ENCODE peak calls at places on chromosomes 6 and 20, in ten cellular contexts. F, C, J, R, M, W, O, Z, S and P are unnamed samples.

GRCh38 chr6:158717341-158718328 is 67.8 kb downstream of the SYTL3 start:
- DNase-seq in F (no peak), C (no peak), J (no peak), R (no peak), M (no peak), W (peak; percentile 71), O (no peak), Z (no peak), S (no peak), P (no peak)

GRCh38 chr6:137870744-137871247 is 3.7 kb downstream of the TNFAIP3 start:
- DNase-seq in F (no peak), C (no peak), J (peak; percentile 55), R (no peak), M (no peak), W (peak; percentile 68), O (no peak), Z (no peak), S (no peak), P (no peak)

GRCh38 chr6:96520039-96520850 is 1.4 kb upstream of the UFL1 start:
- DNase-seq in F (no peak), C (no peak), J (peak; percentile 46), R (peak; percentile 74), M (no peak), W (no peak), O (no peak), Z (no peak), S (no peak), P (no peak)

GRCh38 chr6:81228912-81229540 is 523.5 kb downstream of the TENT5A start:
- DNase-seq in F (no peak), C (no peak), J (peak; percentile 37), R (no peak), M (no peak), W (no peak), O (no peak), Z (peak; percentile 36), S (no peak), P (no peak)

GRCh38 chr20:19231359-19232035 is 19.1 kb downstream of the SLC24A3 start:
- DNase-seq in F (no peak), C (no peak), J (no peak), R (no peak), M (no peak), W (no peak), O (no peak), Z (no peak), S (no peak), P (no peak)

GRCh38 chr6:4300917-4301316 is 165.5 kb upstream of the ECI2 start:
- DNase-seq in F (no peak), C (no peak), J (no peak), R (no peak), M (no peak), W (no peak), O (no peak), Z (no peak), S (no peak), P (no peak)

GRCh38 chr6:2168480-2168879 is 76.9 kb downstream of the GMDS start:
- DNase-seq in F (no peak), C (no peak), J (peak; percentile 43), R (no peak), M (no peak), W (no peak), O (no peak), Z (no peak), S (no peak), P (no peak)

GRCh38 chr6:26311012-26311384 is 54.0 kb upstream of the BTN3A2 start:
- DNase-seq in F (no peak), C (no peak), J (peak; percentile 59), R (no peak), M (no peak), W (no peak), O (no peak), Z (no peak), S (no peak), P (no peak)

GRCh38 chr6:107173779-107174178 is 58.5 kb upstream of the BEND3 start:
- DNase-seq in F (no peak), C (no peak), J (peak; percentile 25), R (no peak), M (no peak), W (no peak), O (no peak), Z (peak; percentile 9), S (no peak), P (no peak)

GRCh38 chr6:107180114-107180513 is 64.8 kb upstream of the BEND3 start:
- DNase-seq in F (no peak), C (no peak), J (no peak), R (no peak), M (no peak), W (no peak), O (no peak), Z (no peak), S (no peak), P (no peak)

DNA sequence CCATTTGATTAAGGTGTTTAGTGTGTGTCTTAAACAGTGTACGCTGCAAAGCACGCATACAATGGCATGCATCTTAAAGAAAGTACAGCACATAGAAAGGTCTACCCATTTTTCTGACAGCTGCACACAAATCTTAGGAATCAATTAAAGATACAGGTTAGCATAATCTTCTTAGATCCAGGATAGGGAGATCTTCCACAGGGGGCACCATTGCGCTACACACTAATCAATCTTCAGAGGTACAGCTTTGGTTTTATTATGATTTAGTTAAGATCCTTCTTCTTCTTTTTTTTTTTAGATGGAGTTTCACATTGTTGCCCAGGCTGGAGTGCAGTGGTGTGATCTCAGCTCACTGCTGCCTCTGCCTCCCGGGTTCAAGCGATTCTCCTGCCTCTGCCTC is 63.7 kb upstream of the BEND3 start:
- DNase-seq in F (no peak), C (no peak), J (peak; percentile 22), R (no peak), M (no peak), W (no peak), O (no peak), Z (no peak), S (no peak), P (no peak)
- TF ChIP-seq CTCF in F (peak; percentile 40), C (peak; percentile 61), J (no peak), R (no peak), M (peak; percentile 43), W (no peak), O (no peak), Z (no peak), S (peak; percentile 31), P (no peak)

GRCh38 chr6:161613711-161614110 is 339.9 kb upstream of the AGPAT4 start:
- DNase-seq in F (no peak), C (no peak), J (no peak), R (no peak), M (no peak), W (no peak), O (no peak), Z (no peak), S (no peak), P (no peak)

GRCh38 chr6:161618816-161619454 is 345.1 kb upstream of the AGPAT4 start:
- DNase-seq in F (peak; percentile 29), C (peak; percentile 35), J (peak; percentile 19), R (peak; percentile 35), M (peak; percentile 40), W (no peak), O (peak; percentile 20), Z (peak; percentile 4), S (peak; percentile 59), P (no peak)
- TF ChIP-seq CTCF in F (peak; percentile 63), C (peak; percentile 71), J (peak; percentile 14), R (peak; percentile 41), M (peak; percentile 71), W (no peak), O (peak; percentile 45), Z (peak; percentile 61), S (peak; percentile 43), P (peak; percentile 48)

GRCh38 chr6:111838749-111839484 is 34.3 kb downstream of the FYN start:
- DNase-seq in F (no peak), C (no peak), J (no peak), R (no peak), M (no peak), W (no peak), O (no peak), Z (no peak), S (no peak), P (no peak)

GRCh38 chr6:111840821-111841220 is 32.4 kb downstream of the FYN start:
- DNase-seq in F (no peak), C (no peak), J (no peak), R (no peak), M (no peak), W (no peak), O (no peak), Z (no peak), S (no peak), P (no peak)

GRCh38 chr6:111837007-111837406 is 36.2 kb downstream of the FYN start:
- DNase-seq in F (no peak), C (no peak), J (no peak), R (no peak), M (no peak), W (no peak), O (no peak), Z (no peak), S (no peak), P (no peak)

GRCh38 chr6:111835807-111836206 is 37.4 kb downstream of the FYN start:
- DNase-seq in F (no peak), C (no peak), J (no peak), R (no peak), M (no peak), W (no peak), O (no peak), Z (no peak), S (no peak), P (no peak)

GRCh38 chr6:111837641-111838500 is 35.4 kb downstream of the FYN start:
- DNase-seq in F (no peak), C (no peak), J (no peak), R (no peak), M (no peak), W (peak; percentile 30), O (no peak), Z (no peak), S (no peak), P (no peak)
- TF ChIP-seq CTCF in F (no peak), C (no peak), J (no peak), R (no peak), M (no peak), W (no peak), O (no peak), Z (no peak), S (no peak), P (no peak)

GRCh38 chr6:148954934-148955915 is 208.4 kb downstream of the UST start:
- DNase-seq in F (no peak), C (no peak), J (no peak), R (no peak), M (no peak), W (no peak), O (no peak), Z (no peak), S (peak; percentile 39), P (no peak)

GRCh38 chr6:148954461-148954860 is 207.6 kb downstream of the UST start:
- DNase-seq in F (no peak), C (no peak), J (no peak), R (no peak), M (no peak), W (no peak), O (no peak), Z (no peak), S (no peak), P (no peak)

GRCh38 chr6:148959511-148959910 is 212.7 kb downstream of the UST start:
- DNase-seq in F (no peak), C (no peak), J (no peak), R (no peak), M (no peak), W (no peak), O (no peak), Z (no peak), S (no peak), P (no peak)

GRCh38 chr6:148962854-148963515 is 216.2 kb downstream of the UST start:
- DNase-seq in F (no peak), C (no peak), J (no peak), R (no peak), M (no peak), W (no peak), O (no peak), Z (no peak), S (no peak), P (no peak)

DNA sequence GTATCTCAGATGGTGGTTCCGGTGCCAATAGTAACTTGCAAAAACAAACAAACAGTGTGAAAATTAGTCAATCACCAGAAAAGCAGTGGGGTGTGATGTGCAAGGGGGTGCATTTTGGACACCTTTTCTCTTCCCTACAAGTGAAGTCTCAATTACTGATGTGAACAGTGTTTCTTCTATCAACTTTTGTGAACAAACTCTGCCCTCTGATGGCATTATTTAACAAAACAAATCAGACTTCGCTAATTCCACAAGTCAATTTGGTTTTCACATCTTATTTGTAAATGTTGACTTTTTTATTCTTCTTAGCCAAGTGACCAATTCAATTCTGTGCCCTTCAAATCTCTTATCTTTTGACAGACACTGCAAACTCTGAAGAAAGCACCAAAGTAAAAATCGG is 212.2 kb downstream of the UST start:
- DNase-seq in F (no peak), C (no peak), J (peak; percentile 37), R (no peak), M (no peak), W (no peak), O (no peak), Z (no peak), S (no peak), P (no peak)
- TF ChIP-seq CTCF in F (no peak), C (no peak), J (no peak), R (no peak), M (no peak), W (no peak), O (no peak), Z (no peak), S (no peak), P (no peak)